ENCODE peak calls at places on chromosomes 2 and 18, in five cellular contexts. E, M, D, B and Z are unnamed samples.

GRCh38 chr18:79463424-79463960 is 67.8 kb downstream of the NFATC1 start:
- DNase-seq in E (no peak), M (no peak), D (no peak), B (no peak), Z (no peak)

GRCh38 chr2:216632952-216633615 is at the start of gene IGFBP2:
- DNase-seq in E (no peak), M (no peak), D (no peak), B (peak), Z (no peak)

GRCh38 chr2:237161239-237161638 is 75.5 kb downstream of the COPS8 start:
- DNase-seq in E (no peak), M (no peak), D (no peak), B (no peak), Z (no peak)

GRCh38 chr2:212918336-212918735 is 233.1 kb downstream of the IKZF2 start:
- DNase-seq in E (no peak), M (no peak), D (no peak), B (no peak), Z (no peak)

GRCh38 chr2:218648473-218649100 is 10.8 kb downstream of the ZNF142 start:
- DNase-seq in E (peak), M (peak), D (peak), B (peak), Z (no peak)

GRCh38 chr2:160566717-160567116 is 73.1 kb upstream of the RBMS1 start:
- DNase-seq in E (no peak), M (no peak), D (no peak), B (no peak), Z (no peak)

GRCh38 chr2:10900216-10901109 is 11.3 kb upstream of the KCNF1 start:
- DNase-seq in E (no peak), M (no peak), D (peak), B (no peak), Z (no peak)

GRCh38 chr2:11236335-11236734 is 81.1 kb downstream of the SLC66A3 start:
- DNase-seq in E (no peak), M (no peak), D (no peak), B (no peak), Z (no peak)

GRCh38 chr18:5275872-5276271 is 19.7 kb downstream of the ZBTB14 start:
- DNase-seq in E (no peak), M (no peak), D (no peak), B (peak), Z (no peak)

GRCh38 chr2:200575957-200576356 is 9.9 kb upstream of the AOX1 start:
- DNase-seq in E (no peak), M (no peak), D (peak), B (no peak), Z (no peak)

GRCh38 chr18:75360941-75361340 is 66.6 kb downstream of the SMIM21 start:
- DNase-seq in E (no peak), M (no peak), D (no peak), B (no peak), Z (no peak)

GRCh38 chr2:96760986-96761832 is 507 bp downstream of the CNNM4 start:
- DNase-seq in E (peak), M (no peak), D (no peak), B (peak), Z (no peak)

GRCh38 chr2:120748310-120748709 is 12.6 kb downstream of the GLI2 start:
- DNase-seq in E (no peak), M (no peak), D (no peak), B (no peak), Z (no peak)

GRCh38 chr2:100819365-100820345 is at the start of gene NPAS2:
- DNase-seq in E (no peak), M (no peak), D (no peak), B (peak), Z (no peak)

GRCh38 chr18:3594760-3595241 is 144.8 kb downstream of the TGIF1 start:
- DNase-seq in E (peak), M (no peak), D (no peak), B (peak), Z (no peak)

GRCh38 chr2:170689481-170689880 is 25.7 kb upstream of the SP5 start:
- DNase-seq in E (no peak), M (no peak), D (no peak), B (no peak), Z (no peak)

GRCh38 chr2:9462872-9463697 is 11.3 kb upstream of the IAH1 start:
- DNase-seq in E (no peak), M (no peak), D (no peak), B (no peak), Z (no peak)

GRCh38 chr2:136246086-136246669 is 128.2 kb upstream of the CXCR4 start:
- DNase-seq in E (peak), M (no peak), D (peak), B (peak), Z (no peak)

GRCh38 chr18:35466334-35466733 is 31.4 kb downstream of the INO80C start:
- DNase-seq in E (no peak), M (no peak), D (peak), B (no peak), Z (no peak)

GRCh38 chr18:31931886-31932240 is 11.1 kb downstream of the TRAPPC8 start:
- DNase-seq in E (peak), M (no peak), D (no peak), B (no peak), Z (no peak)

GRCh38 chr2:156037472-156037871 is 295.0 kb downstream of the NR4A2 start:
- DNase-seq in E (no peak), M (no peak), D (no peak), B (no peak), Z (no peak)

GRCh38 chr2:19503915-19504314 is 145.5 kb upstream of the OSR1 start:
- DNase-seq in E (no peak), M (no peak), D (no peak), B (no peak), Z (no peak)

GRCh38 chr2:204280239-204280638 is 265.0 kb upstream of the PARD3B start:
- DNase-seq in E (no peak), M (no peak), D (no peak), B (no peak), Z (no peak)

GRCh38 chr18:65659912-65660311 is 90.9 kb upstream of the CDH7 start:
- DNase-seq in E (no peak), M (no peak), D (no peak), B (no peak), Z (no peak)

GRCh38 chr2:194323740-194324139 is 1333.3 kb upstream of the SLC39A10 start:
- DNase-seq in E (no peak), M (no peak), D (no peak), B (no peak), Z (no peak)

GRCh38 chr2:23366720-23367119 is 18.3 kb upstream of the KLHL29 start:
- DNase-seq in E (no peak), M (no peak), D (no peak), B (no peak), Z (no peak)

GRCh38 chr2:236882931-236883330 is 202.8 kb upstream of the COPS8 start:
- DNase-seq in E (no peak), M (no peak), D (no peak), B (no peak), Z (no peak)

GRCh38 chr2:149290662-149291061 is 39.7 kb upstream of the LYPD6 start:
- DNase-seq in E (no peak), M (no peak), D (no peak), B (peak), Z (no peak)

GRCh38 chr18:10017048-10017447 is 103.2 kb downstream of the VAPA start:
- DNase-seq in E (no peak), M (no peak), D (no peak), B (no peak), Z (no peak)

GRCh38 chr2:73938761-73939352 is 12.2 kb downstream of the DGUOK start:
- DNase-seq in E (peak), M (no peak), D (no peak), B (no peak), Z (no peak)

GRCh38 chr2:45268631-45269030 is 259.4 kb upstream of the SIX2 start:
- DNase-seq in E (no peak), M (no peak), D (no peak), B (no peak), Z (no peak)

GRCh38 chr2:178700922-178701342 is 106.3 kb downstream of the TTN start:
- DNase-seq in E (no peak), M (peak), D (peak), B (peak), Z (no peak)

GRCh38 chr2:174644406-174644805 is 46.8 kb upstream of the WIPF1 start:
- DNase-seq in E (no peak), M (no peak), D (no peak), B (no peak), Z (no peak)

GRCh38 chr2:234203135-234203984 is 152.9 kb downstream of the SPP2 start:
- DNase-seq in E (peak), M (peak), D (no peak), B (no peak), Z (no peak)

DNA sequence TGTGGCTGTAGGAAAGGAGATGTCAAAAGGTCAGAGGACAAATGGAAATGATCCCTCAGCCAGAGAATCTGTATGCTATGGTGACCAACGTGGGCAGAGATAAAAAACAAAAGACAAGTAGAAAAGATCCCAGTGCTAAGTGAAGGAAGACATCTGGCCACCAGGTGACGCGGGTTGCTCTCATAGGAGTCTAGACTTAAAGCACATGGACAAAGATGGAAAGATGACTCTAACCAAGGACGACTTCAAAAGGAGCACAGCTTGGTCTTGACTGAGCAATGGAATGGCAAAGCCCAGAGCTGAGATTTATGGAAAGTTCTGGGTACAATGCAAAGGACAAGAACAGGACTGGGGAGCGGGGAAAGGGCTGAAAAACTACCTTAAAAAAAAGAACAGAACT is 96.8 kb downstream of the CLIP4 start:
- DNase-seq in E (no peak), M (no peak), D (no peak), B (no peak), Z (no peak)
- TF ChIP-seq CTCF in E (peak), M (no peak), D (no peak), B (peak), Z (no peak)

GRCh38 chr2:84889332-84889731 is 8.4 kb upstream of the TRABD2A start:
- DNase-seq in E (no peak), M (no peak), D (no peak), B (no peak), Z (no peak)
- TF ChIP-seq CTCF in E (no peak), M (no peak), D (no peak), B (no peak), Z (no peak)

GRCh38 chr18:6885992-6886823 is 156.7 kb downstream of the ARHGAP28 start:
- DNase-seq in E (peak), M (peak), D (peak), B (peak), Z (no peak)
- TF ChIP-seq CTCF in E (peak), M (peak), D (peak), B (peak), Z (no peak)

DNA sequence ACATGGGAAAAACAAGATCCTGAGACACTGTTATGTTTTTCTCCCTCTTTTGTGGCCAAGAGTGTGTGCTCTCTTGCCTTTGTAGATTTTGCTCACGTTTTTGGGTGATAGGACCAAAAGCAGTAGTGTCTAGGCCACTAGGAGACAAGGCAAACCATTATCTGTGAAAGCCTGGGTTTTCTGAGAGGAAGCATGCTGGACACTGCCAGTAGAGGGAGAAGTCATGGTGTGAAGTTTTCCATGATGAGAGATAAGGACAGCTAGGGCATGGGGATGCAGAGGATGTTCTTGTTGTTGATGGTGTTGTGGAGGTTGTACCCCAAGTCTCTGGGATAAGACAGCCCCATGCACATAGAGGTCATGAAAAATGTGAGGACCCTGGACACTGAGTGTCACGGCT is 285.3 kb downstream of the SOX11 start:
- DNase-seq in E (no peak), M (no peak), D (no peak), B (no peak), Z (no peak)
- TF ChIP-seq CTCF in E (peak), M (no peak), D (no peak), B (no peak), Z (no peak)